ENCODE peak calls at places on chromosome 3, in five cellular contexts. Y, Q, N, C and M are unnamed samples.

GRCh38 chr3:4761759-4762158 is 217.5 kb upstream of the BHLHE40 start:
- DNase-seq in Q (no peak), C (no peak), Y (no peak), N (no peak), M (no peak)

GRCh38 chr3:37494206-37494605 is 319.8 kb upstream of the LRRFIP2 start:
- DNase-seq in Q (no peak), C (no peak), N (no peak), Y (no peak), M (peak)

GRCh38 chr3:29887450-29887849 is 606.6 kb downstream of the RBMS3 start:
- DNase-seq in N (no peak), Y (peak), C (no peak), Q (no peak), M (peak)

GRCh38 chr3:168322941-168323340 is 227.2 kb upstream of the GOLIM4 start:
- DNase-seq in C (no peak), N (no peak), Q (no peak), Y (peak), M (no peak)

GRCh38 chr3:183664913-183665381 is 29.5 kb downstream of the KLHL24 start:
- DNase-seq in C (no peak), Y (peak), N (no peak), Q (no peak), M (peak)

GRCh38 chr3:50194903-50195500 is 3.6 kb downstream of the GNAT1 start:
- DNase-seq in Q (no peak), C (peak), Y (peak), N (no peak), M (no peak)

GRCh38 chr3:64238971-64239667 is 13.9 kb upstream of the PRICKLE2 start:
- DNase-seq in Y (peak), C (peak), N (no peak), Q (peak), M (peak)

GRCh38 chr3:50138266-50139230 is 16.6 kb upstream of the SEMA3F start:
- DNase-seq in Y (no peak), Q (no peak), N (no peak), C (no peak), M (no peak)

GRCh38 chr3:171809513-171810277 is 588 bp downstream of the PLD1 start:
- DNase-seq in Y (peak), C (peak), Q (peak), N (no peak), M (peak)

GRCh38 chr3:149395107-149396089 is 17.9 kb upstream of the TM4SF1 start:
- DNase-seq in C (peak), N (no peak), Y (peak), Q (peak), M (no peak)

GRCh38 chr3:171753665-171754408 is 56.4 kb downstream of the PLD1 start:
- DNase-seq in N (no peak), Q (no peak), C (no peak), Y (peak), M (peak)

GRCh38 chr3:107884719-107885460 is 205.9 kb downstream of the CD47 start:
- DNase-seq in Q (no peak), Y (peak), C (no peak), N (no peak), M (peak)

GRCh38 chr3:194836676-194837075 is 151.0 kb downstream of the FAM43A start:
- DNase-seq in Q (no peak), Y (no peak), C (no peak), N (no peak), M (no peak)

GRCh38 chr3:69244036-69244435 is 121.6 kb upstream of the LMOD3 start:
- DNase-seq in Y (no peak), C (no peak), Q (no peak), N (no peak), M (no peak)

GRCh38 chr3:121739902-121740301 is 9.6 kb downstream of the GOLGB1 start:
- DNase-seq in N (no peak), Q (no peak), Y (no peak), C (no peak), M (no peak)

GRCh38 chr3:114057011-114057347 is 442 bp downstream of the QTRT2 start:
- DNase-seq in Q (no peak), C (no peak), Y (no peak), N (no peak), M (no peak)

GRCh38 chr3:124360140-124360539 is 368.2 kb upstream of the ROPN1 start:
- DNase-seq in N (no peak), Y (no peak), C (no peak), Q (no peak), M (peak)

GRCh38 chr3:121821421-121822199 is 13.2 kb downstream of the IQCB1 start:
- DNase-seq in C (no peak), Y (peak), Q (no peak), N (no peak), M (no peak)

GRCh38 chr3:24355806-24356205 is 138.8 kb downstream of the THRB start:
- DNase-seq in Q (no peak), N (no peak), Y (no peak), C (no peak), M (no peak)

GRCh38 chr3:72694398-72694797 is 153.8 kb downstream of the SHQ1 start:
- DNase-seq in N (no peak), Q (no peak), C (no peak), Y (peak), M (peak)

GRCh38 chr3:127671523-127672428 is 976 bp upstream of the ABTB1 start:
- DNase-seq in C (peak), Y (no peak), Q (no peak), N (peak), M (no peak)

GRCh38 chr3:108008931-108009635 is 81.7 kb downstream of the CD47 start:
- DNase-seq in Q (no peak), N (no peak), Y (peak), C (no peak), M (peak)

GRCh38 chr3:72490688-72491430 is 357.4 kb downstream of the SHQ1 start:
- DNase-seq in Y (no peak), N (no peak), Q (no peak), C (no peak), M (no peak)

GRCh38 chr3:121651684-121652083 is 9.0 kb downstream of the HCLS1 start:
- DNase-seq in Y (peak), C (no peak), N (no peak), Q (peak), M (no peak)

GRCh38 chr3:48141225-48142137 is 46.7 kb downstream of the CDC25A start:
- DNase-seq in C (no peak), Y (no peak), N (no peak), Q (no peak), M (no peak)

DNA sequence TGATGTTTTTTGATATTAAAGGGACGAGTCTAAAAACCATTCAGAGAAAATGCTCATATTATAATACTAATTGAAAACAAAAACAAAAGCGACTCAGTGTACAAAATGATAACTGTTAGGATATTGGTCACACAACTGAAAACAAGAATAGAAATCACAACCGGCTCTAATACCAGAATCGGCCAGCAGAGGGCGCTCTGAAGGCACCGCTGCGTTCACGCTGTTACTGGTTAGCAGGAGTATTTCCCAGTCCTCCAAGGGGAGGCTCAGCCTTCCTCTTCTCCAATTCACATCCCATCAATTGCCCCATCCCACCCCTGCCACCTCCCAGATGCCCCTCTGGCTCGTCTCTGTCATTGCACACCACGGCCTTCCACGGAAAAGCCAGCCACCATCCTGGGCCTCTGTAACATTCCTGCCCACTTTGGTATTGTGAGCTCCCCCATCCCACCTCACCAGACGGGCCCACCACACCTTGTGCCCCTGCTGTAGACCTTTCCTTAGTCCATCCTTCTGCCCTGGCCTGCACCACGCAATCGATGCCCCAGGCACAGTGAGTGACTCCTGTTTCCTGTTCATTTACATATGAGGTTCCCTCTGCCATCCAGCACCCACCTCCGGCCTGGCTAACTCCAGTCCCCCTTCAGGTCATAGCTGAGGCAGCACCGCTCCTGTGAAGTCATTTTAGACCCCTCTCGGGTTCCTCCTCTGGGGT is 8.5 kb downstream of the FAM107A start:
- DNase-seq in N (peak), C (peak), Q (no peak), Y (peak), M (peak)
- H3K4me3 ChIP-seq in N (no peak), C (no peak), Q (no peak), Y (no peak), M (no peak)

DNA sequence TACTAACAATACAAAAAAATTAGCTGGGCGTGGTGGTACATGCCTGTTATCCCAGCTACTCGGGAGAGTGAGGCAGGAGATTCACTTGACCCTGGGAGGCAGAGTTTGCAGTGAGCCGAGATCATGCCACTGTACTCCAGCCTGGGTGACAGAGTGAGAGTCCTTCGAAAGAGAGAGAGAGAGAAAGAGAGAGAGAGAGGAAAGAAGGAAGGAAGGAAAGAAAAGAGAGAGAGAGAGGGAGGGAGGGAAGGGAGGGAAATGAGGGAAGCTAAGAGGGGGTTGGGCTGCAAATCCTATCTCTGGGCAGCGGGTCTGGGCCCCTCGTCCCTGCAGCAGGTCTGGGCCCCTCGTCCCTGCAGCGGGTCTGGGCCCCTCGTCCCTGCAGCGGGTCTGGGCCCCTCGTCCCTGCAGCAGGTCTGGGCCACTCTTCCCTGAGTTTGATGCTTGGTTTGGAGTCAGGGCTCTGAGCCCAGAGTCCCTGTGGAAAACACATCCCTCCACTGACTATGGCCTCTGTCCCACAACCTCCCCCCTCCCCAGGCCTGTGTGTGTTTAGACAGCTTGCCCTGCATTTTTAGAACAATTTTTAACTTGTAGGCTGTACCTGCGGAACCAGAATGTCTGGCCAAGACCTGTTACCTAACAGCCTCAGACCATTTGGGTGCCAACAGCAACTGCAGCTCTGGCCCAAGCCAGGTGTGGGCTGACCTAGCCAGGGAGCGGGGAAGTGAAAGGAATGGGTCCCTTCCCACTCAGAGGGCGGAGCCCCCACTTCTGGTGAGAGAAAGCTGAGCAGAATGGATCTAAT is 60.2 kb upstream of the TFRC start:
- DNase-seq in Y (no peak), N (no peak), C (peak), Q (no peak), M (no peak)
- H3K4me3 ChIP-seq in Y (no peak), N (no peak), C (no peak), Q (no peak), M (no peak)

GRCh38 chr3:8768364-8769087 is 887 bp downstream of the OXTR start:
- DNase-seq in N (no peak), Q (no peak), C (no peak), Y (peak), M (no peak)

GRCh38 chr3:8767667-8768363 is 1.6 kb downstream of the OXTR start:
- DNase-seq in Q (no peak), Y (peak), C (peak), N (no peak), M (no peak)

GRCh38 chr3:8767181-8767666 is 2.2 kb downstream of the OXTR start:
- DNase-seq in N (no peak), Q (no peak), Y (no peak), C (no peak), M (no peak)

GRCh38 chr3:8766148-8766547 is 3.3 kb downstream of the OXTR start:
- DNase-seq in C (no peak), Q (no peak), Y (no peak), N (no peak), M (no peak)

GRCh38 chr3:8769088-8769822 is at the start of gene OXTR:
- DNase-seq in Y (peak), Q (no peak), N (no peak), C (peak), M (peak)
- H3K4me3 ChIP-seq in Y (peak), Q (peak), N (no peak), C (no peak), M (peak)

GRCh38 chr3:153038779-153039178 is 123.2 kb upstream of the RAP2B start:
- DNase-seq in N (no peak), C (no peak), Y (peak), Q (no peak), M (no peak)

GRCh38 chr3:153028336-153028735 is 133.7 kb upstream of the RAP2B start:
- DNase-seq in C (no peak), N (no peak), Y (peak), Q (no peak), M (no peak)

GRCh38 chr3:153038367-153038766 is 123.7 kb upstream of the RAP2B start:
- DNase-seq in Y (no peak), C (no peak), Q (no peak), N (no peak), M (no peak)

GRCh38 chr3:153029350-153029749 is 132.7 kb upstream of the RAP2B start:
- DNase-seq in Q (peak), Y (peak), N (no peak), C (no peak), M (peak)

DNA sequence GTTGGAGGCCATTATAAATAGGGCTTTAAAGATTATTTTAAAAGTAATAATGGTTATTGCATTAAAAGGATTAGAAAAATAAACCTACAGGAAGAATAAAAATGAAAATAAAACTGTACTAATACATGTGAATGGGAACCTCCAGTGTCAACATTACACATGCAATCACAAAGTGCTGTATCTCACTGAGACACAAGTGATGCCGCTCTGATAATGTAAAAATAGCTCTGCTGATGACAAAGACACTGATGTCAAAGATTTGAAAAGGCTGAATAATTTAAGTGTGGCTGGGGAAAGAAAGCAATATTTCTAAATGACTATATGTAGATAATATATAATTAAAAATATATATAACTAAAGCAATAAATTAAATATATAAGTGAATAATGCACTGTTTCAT is 129.1 kb upstream of the RAP2B start:
- DNase-seq in Q (no peak), C (no peak), N (no peak), Y (no peak), M (no peak)
- H3K4me3 ChIP-seq in Q (no peak), C (no peak), N (no peak), Y (no peak), M (no peak)